ENCODE peak calls at places on chromosome 20, in eight cellular contexts. W is NCI-H460; L is CD4-positive, alpha-beta T cell; Z is CD4-positive, alpha-beta memory T cell; S is head of caudate nucleus; G is amniotic stem cell; J is HAP-1; P is SW 1271. U is an unnamed sample.

GRCh38 chr20:47328841-47329448 is 27.6 kb downstream of the ZMYND8 start:
- DNase-seq in L (no peak), G (no peak), W (no peak), J (no peak), S (no peak), Z (no peak), P (no peak), U (no peak)

GRCh38 chr20:8523684-8524083 is 391.6 kb downstream of the PLCB1 start:
- DNase-seq in S (no peak), J (peak), G (no peak), Z (no peak), L (no peak), P (no peak), W (peak), U (no peak)

GRCh38 chr20:57547250-57547649 is 13.7 kb upstream of the PCK1 start:
- DNase-seq in Z (no peak), L (no peak), P (no peak), J (no peak), S (no peak), G (no peak), W (no peak), U (no peak)

GRCh38 chr20:1882026-1882425 is 13.2 kb upstream of the SIRPA start:
- DNase-seq in Z (no peak), L (no peak), J (no peak), P (no peak), W (no peak), G (no peak), S (no peak), U (no peak)

GRCh38 chr20:7667194-7667593 is 273.1 kb downstream of the HAO1 start:
- DNase-seq in G (no peak), L (no peak), J (no peak), W (no peak), S (no peak), P (no peak), Z (no peak), U (no peak)

GRCh38 chr20:36182604-36183154 is 28.1 kb downstream of the EPB41L1 start:
- DNase-seq in G (no peak), Z (no peak), S (no peak), L (no peak), W (no peak), J (no peak), P (no peak), U (no peak)

GRCh38 chr20:54139188-54139587 is 34.6 kb downstream of the CYP24A1 start:
- DNase-seq in S (no peak), P (no peak), J (no peak), Z (no peak), L (no peak), W (no peak), G (no peak), U (no peak)

GRCh38 chr20:17725094-17725835 is 25.5 kb downstream of the BANF2 start:
- DNase-seq in Z (no peak), P (no peak), L (no peak), J (no peak), G (no peak), W (no peak), S (no peak), U (no peak)

GRCh38 chr20:48166082-48166835 is 381.0 kb upstream of the SULF2 start:
- DNase-seq in G (no peak), Z (no peak), L (no peak), S (no peak), J (no peak), P (no peak), W (no peak), U (no peak)

GRCh38 chr20:2261105-2261504 is 34.7 kb upstream of the TGM3 start:
- DNase-seq in W (peak), J (no peak), S (no peak), P (no peak), G (no peak), Z (no peak), L (no peak), U (no peak)

GRCh38 chr20:47659904-47660601 is 125.2 kb downstream of the SULF2 start:
- DNase-seq in Z (no peak), W (no peak), P (no peak), J (no peak), S (no peak), G (no peak), L (no peak), U (no peak)

GRCh38 chr20:17654649-17655285 is 27.3 kb downstream of the RRBP1 start:
- DNase-seq in W (peak), Z (no peak), L (no peak), G (no peak), J (peak), S (peak), P (no peak), U (no peak)

GRCh38 chr20:10178727-10179313 is 39.8 kb upstream of the SNAP25 start:
- DNase-seq in S (no peak), W (no peak), G (no peak), Z (no peak), J (no peak), L (no peak), P (no peak), U (no peak)

GRCh38 chr20:10672579-10673127 is 1.1 kb downstream of the JAG1 start:
- DNase-seq in L (no peak), Z (no peak), G (no peak), J (peak), S (peak), P (peak), W (peak), U (no peak)

GRCh38 chr20:62938105-62938888 is at the start of gene GID8:
- DNase-seq in S (no peak), G (no peak), W (no peak), P (peak), L (no peak), Z (no peak), J (peak), U (no peak)

GRCh38 chr20:57659789-57660509 is 39.7 kb upstream of the ZBP1 start:
- DNase-seq in W (no peak), J (no peak), S (no peak), Z (no peak), L (no peak), P (no peak), G (no peak), U (no peak)

GRCh38 chr20:5696011-5696559 is 54.1 kb upstream of the SHLD1 start:
- DNase-seq in G (no peak), J (no peak), L (no peak), Z (no peak), P (no peak), W (no peak), S (no peak), U (no peak)

GRCh38 chr20:62297449-62298227 is 5.2 kb upstream of the ADRM1 start:
- DNase-seq in J (no peak), P (no peak), G (no peak), W (no peak), S (no peak), Z (no peak), L (no peak), U (no peak)

GRCh38 chr20:63963784-63964301 is 5.9 kb downstream of the ZNF512B start:
- DNase-seq in P (no peak), J (no peak), Z (no peak), S (no peak), W (no peak), G (no peak), L (no peak), U (no peak)

GRCh38 chr20:57882451-57883161 is 172.8 kb upstream of the PMEPA1 start:
- DNase-seq in P (no peak), G (no peak), Z (no peak), W (no peak), S (no peak), J (no peak), L (no peak), U (no peak)

GRCh38 chr20:31602779-31603441 is 2.2 kb upstream of the ID1 start:
- DNase-seq in P (peak), S (no peak), J (no peak), L (peak), Z (peak), W (no peak), G (no peak), U (no peak)

GRCh38 chr20:59598625-59599310 is 5.6 kb upstream of the PHACTR3 start:
- DNase-seq in Z (peak), S (peak), L (no peak), G (no peak), P (peak), J (peak), W (peak), U (no peak)

GRCh38 chr20:62235777-62236157 is 2.6 kb upstream of the OSBPL2 start:
- DNase-seq in G (no peak), L (no peak), P (no peak), S (no peak), J (no peak), Z (no peak), W (no peak), U (no peak)

GRCh38 chr20:33684533-33685327 is 1.5 kb downstream of the E2F1 start:
- DNase-seq in Z (no peak), J (peak), G (no peak), W (no peak), S (no peak), L (no peak), P (no peak), U (no peak)

GRCh38 chr20:5316188-5317158 is at the start of gene PROKR2:
- DNase-seq in J (peak), P (peak), S (peak), G (no peak), W (no peak), L (no peak), Z (no peak), U (no peak)

GRCh38 chr20:53220482-53221307 is 248.5 kb downstream of the TSHZ2 start:
- DNase-seq in J (no peak), G (no peak), Z (no peak), P (no peak), W (no peak), L (no peak), S (no peak), U (no peak)

GRCh38 chr20:37567671-37568588 is 40.3 kb upstream of the BLCAP start:
- DNase-seq in Z (no peak), P (no peak), W (no peak), S (no peak), G (no peak), J (peak), L (no peak), U (no peak)

GRCh38 chr20:61125536-61126180 is 126.4 kb upstream of the CDH4 start:
- DNase-seq in L (no peak), J (no peak), P (no peak), S (peak), G (no peak), Z (no peak), W (no peak), U (no peak)

GRCh38 chr20:57939499-57939898 is 229.7 kb upstream of the PMEPA1 start:
- DNase-seq in S (no peak), W (no peak), G (no peak), J (no peak), Z (no peak), P (no peak), L (no peak), U (no peak)

GRCh38 chr20:44247131-44247571 is at the start of gene GDAP1L1:
- DNase-seq in J (no peak), L (no peak), W (no peak), G (no peak), Z (no peak), P (no peak), S (peak), U (no peak)

GRCh38 chr20:5451643-5452210 is 135.0 kb upstream of the PROKR2 start:
- DNase-seq in G (no peak), Z (no peak), S (no peak), P (no peak), W (no peak), J (no peak), L (no peak), U (no peak)

GRCh38 chr20:37535443-37536132 is 7.9 kb upstream of the BLCAP start:
- DNase-seq in S (no peak), P (no peak), J (no peak), L (no peak), Z (no peak), G (no peak), W (no peak), U (no peak)

GRCh38 chr20:9590189-9590588 is 75.8 kb downstream of the LAMP5 start:
- DNase-seq in G (peak), Z (no peak), L (no peak), P (no peak), S (no peak), W (no peak), J (no peak), U (no peak)

GRCh38 chr20:45470939-45471338 is 1.4 kb downstream of the WFDC2 start:
- DNase-seq in W (no peak), G (no peak), Z (no peak), P (no peak), S (peak), J (no peak), L (no peak), U (no peak)

GRCh38 chr20:5268449-5268848 is 48.3 kb downstream of the PROKR2 start:
- DNase-seq in L (no peak), Z (no peak), G (no peak), P (no peak), J (no peak), S (no peak), W (no peak), U (no peak)

GRCh38 chr20:42432931-42433330 is 756.8 kb downstream of the PTPRT start:
- DNase-seq in J (no peak), S (no peak), L (no peak), G (no peak), P (no peak), W (no peak), Z (no peak), U (no peak)

GRCh38 chr20:47315339-47315662 is 41.2 kb downstream of the ZMYND8 start:
- DNase-seq in J (no peak), W (no peak), Z (no peak), P (no peak), G (no peak), S (no peak), L (no peak), U (no peak)

GRCh38 chr20:35820715-35821114 is 48.9 kb downstream of the PHF20 start:
- DNase-seq in G (no peak), W (no peak), L (no peak), Z (no peak), P (no peak), J (no peak), S (no peak), U (no peak)

GRCh38 chr20:59020938-59021551 is 1.8 kb downstream of the TUBB1 start:
- DNase-seq in P (no peak), J (no peak), W (no peak), G (no peak), L (no peak), Z (no peak), S (no peak), U (no peak)

GRCh38 chr20:3659492-3660261 is 3.5 kb downstream of the GFRA4 start:
- DNase-seq in S (no peak), P (no peak), W (no peak), Z (no peak), J (no peak), G (no peak), L (no peak), U (no peak)